ENCODE peak calls at places on chromosomes 7 and 10, in ten cellular contexts. One of them, this sample, is unnamed. For H3K9me3, the result is how much of the 10 kb centered on the place peaks cover.

GRCh38 chr7:125480762-125481161 is 551.1 kb upstream of the POT1 start:
- DNase-seq in GM23248: no peak
- DNase-seq in transverse colon: no peak
- DNase-seq in pancreas: no peak
- DNase-seq in H9: peak
- DNase-seq in H1: no peak
- DNase-seq in aorta: no peak
- DNase-seq in CD4-positive, alpha-beta memory T cell: no peak
- DNase-seq in fibroblast of lung: no peak
- DNase-seq in hepatocyte: no peak
- DNase-seq in this sample: no peak

GRCh38 chr10:72561745-72562166 is 64.1 kb downstream of the MICU1 start:
- DNase-seq in fibroblast of lung: no peak
- DNase-seq in H9: no peak
- DNase-seq in CD4-positive, alpha-beta memory T cell: no peak
- DNase-seq in GM23248: no peak
- DNase-seq in H1: no peak
- DNase-seq in transverse colon: no peak
- DNase-seq in pancreas: no peak
- DNase-seq in aorta: no peak
- DNase-seq in hepatocyte: no peak
- DNase-seq in this sample: no peak

GRCh38 chr7:73520673-73521635 is 1.1 kb downstream of the BAZ1B start:
- DNase-seq in hepatocyte: peak
- DNase-seq in pancreas: no peak
- DNase-seq in GM23248: peak
- DNase-seq in H1: no peak
- DNase-seq in fibroblast of lung: peak
- DNase-seq in aorta: no peak
- DNase-seq in transverse colon: no peak
- DNase-seq in H9: no peak
- DNase-seq in CD4-positive, alpha-beta memory T cell: no peak
- DNase-seq in this sample: peak

GRCh38 chr10:21926949-21927348 is 76.6 kb downstream of the DNAJC1 start:
- DNase-seq in transverse colon: no peak
- DNase-seq in H1: no peak
- DNase-seq in hepatocyte: peak
- DNase-seq in CD4-positive, alpha-beta memory T cell: no peak
- DNase-seq in pancreas: no peak
- DNase-seq in H9: no peak
- DNase-seq in aorta: no peak
- DNase-seq in fibroblast of lung: peak
- DNase-seq in GM23248: peak
- DNase-seq in this sample: peak

GRCh38 chr10:24974978-24975377 is 22.6 kb upstream of the PRTFDC1 start:
- DNase-seq in GM23248: peak
- DNase-seq in aorta: peak
- DNase-seq in transverse colon: no peak
- DNase-seq in H1: no peak
- DNase-seq in CD4-positive, alpha-beta memory T cell: no peak
- DNase-seq in H9: no peak
- DNase-seq in hepatocyte: peak
- DNase-seq in fibroblast of lung: peak
- DNase-seq in pancreas: no peak
- DNase-seq in this sample: no peak

GRCh38 chr10:1347525-1347924 is 291.3 kb downstream of the WDR37 start:
- DNase-seq in GM23248: no peak
- DNase-seq in H9: no peak
- DNase-seq in H1: no peak
- DNase-seq in fibroblast of lung: no peak
- DNase-seq in CD4-positive, alpha-beta memory T cell: no peak
- DNase-seq in aorta: no peak
- DNase-seq in transverse colon: no peak
- DNase-seq in hepatocyte: no peak
- DNase-seq in pancreas: no peak
- DNase-seq in this sample: no peak

GRCh38 chr7:149261321-149261828 is 621 bp upstream of the ZNF783 start:
- DNase-seq in transverse colon: no peak
- DNase-seq in H1: no peak
- DNase-seq in CD4-positive, alpha-beta memory T cell: no peak
- DNase-seq in pancreas: no peak
- DNase-seq in H9: no peak
- DNase-seq in aorta: no peak
- DNase-seq in hepatocyte: peak
- DNase-seq in GM23248: peak
- DNase-seq in fibroblast of lung: peak
- DNase-seq in this sample: no peak

GRCh38 chr7:148303295-148304013 is 287.1 kb upstream of the C7orf33 start:
- DNase-seq in fibroblast of lung: peak
- DNase-seq in GM23248: peak
- DNase-seq in transverse colon: peak
- DNase-seq in H1: no peak
- DNase-seq in hepatocyte: peak
- DNase-seq in H9: no peak
- DNase-seq in aorta: peak
- DNase-seq in CD4-positive, alpha-beta memory T cell: no peak
- DNase-seq in pancreas: no peak
- DNase-seq in this sample: no peak

GRCh38 chr10:43198682-43199005 is 60.4 kb downstream of the CSGALNACT2 start:
- DNase-seq in CD4-positive, alpha-beta memory T cell: no peak
- DNase-seq in GM23248: no peak
- DNase-seq in transverse colon: no peak
- DNase-seq in aorta: no peak
- DNase-seq in hepatocyte: no peak
- DNase-seq in fibroblast of lung: no peak
- DNase-seq in H1: no peak
- DNase-seq in pancreas: no peak
- DNase-seq in H9: no peak
- DNase-seq in this sample: no peak

GRCh38 chr7:30135551-30136271 is 925 bp downstream of the MTURN start:
- DNase-seq in pancreas: peak
- DNase-seq in CD4-positive, alpha-beta memory T cell: peak
- DNase-seq in hepatocyte: peak
- DNase-seq in GM23248: peak
- DNase-seq in transverse colon: peak
- DNase-seq in H9: no peak
- DNase-seq in fibroblast of lung: peak
- DNase-seq in H1: no peak
- DNase-seq in aorta: peak
- DNase-seq in this sample: peak

GRCh38 chr10:97648557-97649404 is 8.3 kb downstream of the PI4K2A start:
- DNase-seq in transverse colon: no peak
- DNase-seq in fibroblast of lung: peak
- DNase-seq in H9: peak
- DNase-seq in GM23248: peak
- DNase-seq in aorta: no peak
- DNase-seq in H1: no peak
- DNase-seq in hepatocyte: peak
- DNase-seq in CD4-positive, alpha-beta memory T cell: peak
- DNase-seq in pancreas: no peak
- DNase-seq in this sample: no peak

GRCh38 chr7:39084344-39084743 is 106.6 kb downstream of the POU6F2 start:
- DNase-seq in aorta: no peak
- DNase-seq in H9: no peak
- DNase-seq in transverse colon: no peak
- DNase-seq in GM23248: no peak
- DNase-seq in hepatocyte: no peak
- DNase-seq in H1: no peak
- DNase-seq in pancreas: no peak
- DNase-seq in CD4-positive, alpha-beta memory T cell: no peak
- DNase-seq in fibroblast of lung: no peak
- DNase-seq in this sample: no peak

GRCh38 chr7:157897686-157898085 is 560.9 kb downstream of the DNAJB6 start:
- DNase-seq in GM23248: no peak
- DNase-seq in aorta: no peak
- DNase-seq in H1: no peak
- DNase-seq in fibroblast of lung: no peak
- DNase-seq in H9: no peak
- DNase-seq in CD4-positive, alpha-beta memory T cell: no peak
- DNase-seq in hepatocyte: no peak
- DNase-seq in transverse colon: no peak
- DNase-seq in pancreas: no peak
- DNase-seq in this sample: no peak

GRCh38 chr7:113953553-113953952 is 34.7 kb upstream of the PPP1R3A start:
- DNase-seq in fibroblast of lung: no peak
- DNase-seq in pancreas: no peak
- DNase-seq in H9: no peak
- DNase-seq in H1: no peak
- DNase-seq in transverse colon: no peak
- DNase-seq in GM23248: no peak
- DNase-seq in hepatocyte: no peak
- DNase-seq in aorta: no peak
- DNase-seq in CD4-positive, alpha-beta memory T cell: no peak
- DNase-seq in this sample: no peak

GRCh38 chr10:3248526-3249255 is 76.1 kb upstream of the PITRM1 start:
- DNase-seq in H9: no peak
- DNase-seq in H1: no peak
- DNase-seq in pancreas: no peak
- DNase-seq in hepatocyte: peak
- DNase-seq in aorta: no peak
- DNase-seq in transverse colon: no peak
- DNase-seq in fibroblast of lung: peak
- DNase-seq in GM23248: peak
- DNase-seq in CD4-positive, alpha-beta memory T cell: no peak
- DNase-seq in this sample: no peak

GRCh38 chr10:92517034-92517655 is 56.7 kb downstream of the IDE start:
- DNase-seq in hepatocyte: peak
- DNase-seq in H9: peak
- DNase-seq in pancreas: peak
- DNase-seq in GM23248: peak
- DNase-seq in fibroblast of lung: peak
- DNase-seq in transverse colon: peak
- DNase-seq in CD4-positive, alpha-beta memory T cell: peak
- DNase-seq in aorta: no peak
- DNase-seq in H1: no peak
- DNase-seq in this sample: peak

DNA sequence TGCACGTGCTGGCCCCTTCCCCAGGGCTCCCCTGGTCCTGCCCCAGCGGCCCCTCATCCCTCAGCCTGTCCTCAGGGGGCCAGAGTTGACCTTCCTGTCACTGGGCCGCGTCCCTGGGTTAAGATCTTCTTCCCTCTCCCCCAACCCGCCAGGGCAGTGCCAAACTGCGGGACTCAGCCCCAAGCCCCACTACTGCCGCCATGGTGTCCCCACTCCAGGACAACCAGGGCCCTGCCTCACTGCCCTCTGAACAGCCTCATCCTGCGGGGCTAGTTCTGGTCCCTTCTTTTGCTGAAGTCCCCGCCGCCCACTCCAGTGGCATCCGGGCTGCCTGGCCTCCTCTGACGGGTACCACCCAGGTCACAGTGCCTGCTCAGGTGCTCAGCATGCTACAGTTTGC is 37.5 kb downstream of the UNCX start:
- DNase-seq in pancreas: peak
- DNase-seq in hepatocyte: no peak
- DNase-seq in GM23248: no peak
- DNase-seq in transverse colon: no peak
- DNase-seq in aorta: no peak
- DNase-seq in fibroblast of lung: no peak
- DNase-seq in H9: no peak
- DNase-seq in CD4-positive, alpha-beta memory T cell: no peak
- DNase-seq in H1: no peak
- DNase-seq in this sample: no peak
- H3K9me3 ChIP-seq in pancreas: under half
- H3K9me3 ChIP-seq in hepatocyte: under half
- H3K9me3 ChIP-seq in GM23248: under half
- H3K9me3 ChIP-seq in transverse colon: under half
- H3K9me3 ChIP-seq in aorta: under half
- H3K9me3 ChIP-seq in fibroblast of lung: under half
- H3K9me3 ChIP-seq in H9: under half
- H3K9me3 ChIP-seq in CD4-positive, alpha-beta memory T cell: under half
- H3K9me3 ChIP-seq in H1: under half
- H3K9me3 ChIP-seq in this sample: under half

GRCh38 chr7:57774300-57774699 is 324.3 kb downstream of the ZNF716 start:
- DNase-seq in GM23248: no peak
- DNase-seq in H9: no peak
- DNase-seq in transverse colon: no peak
- DNase-seq in CD4-positive, alpha-beta memory T cell: no peak
- DNase-seq in H1: no peak
- DNase-seq in aorta: no peak
- DNase-seq in fibroblast of lung: no peak
- DNase-seq in pancreas: no peak
- DNase-seq in hepatocyte: no peak
- DNase-seq in this sample: no peak
- H3K9me3 ChIP-seq in GM23248: under half
- H3K9me3 ChIP-seq in H9: half or more
- H3K9me3 ChIP-seq in transverse colon: under half
- H3K9me3 ChIP-seq in CD4-positive, alpha-beta memory T cell: under half
- H3K9me3 ChIP-seq in H1: half or more
- H3K9me3 ChIP-seq in aorta: under half
- H3K9me3 ChIP-seq in fibroblast of lung: under half
- H3K9me3 ChIP-seq in pancreas: under half
- H3K9me3 ChIP-seq in hepatocyte: under half
- H3K9me3 ChIP-seq in this sample: under half

DNA sequence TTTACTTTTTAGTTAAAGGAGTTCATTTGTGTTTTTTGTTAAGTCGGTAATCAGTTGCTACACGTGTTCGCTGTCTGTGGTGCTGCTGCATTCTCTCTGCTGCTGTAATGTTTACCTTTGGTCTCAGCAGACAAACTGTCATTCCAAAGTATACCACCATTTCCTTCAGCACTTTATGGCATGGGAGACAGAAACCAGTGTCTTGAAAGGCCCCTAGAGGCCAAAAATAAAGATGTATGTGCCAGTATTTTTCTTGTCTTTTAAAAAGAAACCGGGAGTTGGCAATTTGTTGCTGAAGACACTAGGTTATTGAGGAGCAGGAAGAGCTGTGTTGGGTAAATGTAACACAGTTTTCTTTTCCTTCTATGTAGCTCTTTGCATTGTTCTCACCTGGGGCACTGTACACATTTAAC is 24.1 kb downstream of the ZNF92 start:
- DNase-seq in GM23248: no peak
- DNase-seq in pancreas: no peak
- DNase-seq in hepatocyte: peak
- DNase-seq in fibroblast of lung: peak
- DNase-seq in H9: no peak
- DNase-seq in H1: no peak
- DNase-seq in aorta: no peak
- DNase-seq in CD4-positive, alpha-beta memory T cell: no peak
- DNase-seq in transverse colon: no peak
- DNase-seq in this sample: no peak
- H3K9me3 ChIP-seq in GM23248: under half
- H3K9me3 ChIP-seq in pancreas: under half
- H3K9me3 ChIP-seq in hepatocyte: under half
- H3K9me3 ChIP-seq in fibroblast of lung: under half
- H3K9me3 ChIP-seq in H9: under half
- H3K9me3 ChIP-seq in H1: under half
- H3K9me3 ChIP-seq in aorta: under half
- H3K9me3 ChIP-seq in CD4-positive, alpha-beta memory T cell: under half
- H3K9me3 ChIP-seq in transverse colon: under half
- H3K9me3 ChIP-seq in this sample: under half

DNA sequence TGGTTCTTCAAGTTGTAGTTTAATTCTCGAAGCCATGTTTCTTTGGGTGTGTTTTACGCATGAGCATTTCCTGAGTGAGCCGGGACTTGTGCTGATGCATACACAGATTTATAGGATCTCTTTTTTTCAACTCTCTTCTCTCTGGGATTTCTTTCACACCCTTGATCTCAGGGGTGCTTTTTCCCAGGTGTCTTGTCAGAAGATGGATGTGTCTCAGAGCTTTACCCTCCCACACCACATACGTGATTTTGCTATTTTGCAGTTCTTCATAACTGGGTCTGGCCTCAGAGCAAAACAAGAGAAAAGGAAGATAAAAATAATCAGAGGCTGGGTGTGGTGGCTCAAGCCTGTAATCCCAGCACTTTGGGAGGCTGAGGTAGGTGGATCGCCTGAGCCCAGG is 177.0 kb downstream of the CAMK1D start:
- DNase-seq in H1: no peak
- DNase-seq in fibroblast of lung: no peak
- DNase-seq in aorta: no peak
- DNase-seq in transverse colon: no peak
- DNase-seq in CD4-positive, alpha-beta memory T cell: no peak
- DNase-seq in hepatocyte: no peak
- DNase-seq in pancreas: no peak
- DNase-seq in GM23248: no peak
- DNase-seq in H9: no peak
- DNase-seq in this sample: no peak
- H3K9me3 ChIP-seq in H1: under half
- H3K9me3 ChIP-seq in fibroblast of lung: under half
- H3K9me3 ChIP-seq in aorta: under half
- H3K9me3 ChIP-seq in transverse colon: under half
- H3K9me3 ChIP-seq in CD4-positive, alpha-beta memory T cell: under half
- H3K9me3 ChIP-seq in hepatocyte: under half
- H3K9me3 ChIP-seq in pancreas: under half
- H3K9me3 ChIP-seq in GM23248: under half
- H3K9me3 ChIP-seq in H9: under half
- H3K9me3 ChIP-seq in this sample: under half

This sample was measured in cardiac muscle cell.